ENCODE peak calls at places on chromosomes 3 and 15, in five cellular contexts. One of them, this sample, is unnamed.

GRCh38 chr3:194871143-194871863 is 185.6 kb downstream of the FAM43A start:
- DNase-seq in MCF 10A: peak
- DNase-seq in GM20000: peak
- DNase-seq in cardiac muscle cell: peak
- DNase-seq in omental fat pad: peak
- DNase-seq in this sample: no peak

GRCh38 chr3:126307591-126308393 is 49.4 kb downstream of the KLF15 start:
- DNase-seq in MCF 10A: no peak
- DNase-seq in GM20000: no peak
- DNase-seq in cardiac muscle cell: no peak
- DNase-seq in omental fat pad: no peak
- DNase-seq in this sample: no peak

GRCh38 chr15:77538793-77539487 is 93.8 kb downstream of the LINGO1 start:
- DNase-seq in MCF 10A: peak
- DNase-seq in GM20000: no peak
- DNase-seq in cardiac muscle cell: no peak
- DNase-seq in omental fat pad: no peak
- DNase-seq in this sample: no peak

GRCh38 chr3:194472290-194472920 is 14.4 kb downstream of the ATP13A3 start:
- DNase-seq in MCF 10A: peak
- DNase-seq in GM20000: peak
- DNase-seq in cardiac muscle cell: peak
- DNase-seq in omental fat pad: no peak
- DNase-seq in this sample: no peak

GRCh38 chr15:89356634-89357298 is 22.1 kb upstream of the POLG start:
- DNase-seq in MCF 10A: peak
- DNase-seq in GM20000: peak
- DNase-seq in cardiac muscle cell: no peak
- DNase-seq in omental fat pad: no peak
- DNase-seq in this sample: peak

GRCh38 chr3:49406571-49407565 is 4.9 kb downstream of the RHOA start:
- DNase-seq in MCF 10A: no peak
- DNase-seq in GM20000: no peak
- DNase-seq in cardiac muscle cell: no peak
- DNase-seq in omental fat pad: no peak
- DNase-seq in this sample: no peak

GRCh38 chr3:123758081-123758564 is 126.0 kb downstream of the MYLK start:
- DNase-seq in MCF 10A: peak
- DNase-seq in GM20000: no peak
- DNase-seq in cardiac muscle cell: no peak
- DNase-seq in omental fat pad: no peak
- DNase-seq in this sample: no peak

GRCh38 chr3:126570103-126570541 is 11.4 kb upstream of the C3orf22 start:
- DNase-seq in MCF 10A: no peak
- DNase-seq in GM20000: no peak
- DNase-seq in cardiac muscle cell: no peak
- DNase-seq in omental fat pad: no peak
- DNase-seq in this sample: no peak

GRCh38 chr3:52172262-52172757 is 18.1 kb upstream of the POC1A start:
- DNase-seq in MCF 10A: no peak
- DNase-seq in GM20000: no peak
- DNase-seq in cardiac muscle cell: no peak
- DNase-seq in omental fat pad: no peak
- DNase-seq in this sample: peak

GRCh38 chr3:123072152-123072551 is 5.3 kb downstream of the PDIA5 start:
- DNase-seq in MCF 10A: no peak
- DNase-seq in GM20000: no peak
- DNase-seq in cardiac muscle cell: peak
- DNase-seq in omental fat pad: no peak
- DNase-seq in this sample: no peak

GRCh38 chr15:81106560-81106959 is 27.5 kb upstream of the CFAP161 start:
- DNase-seq in MCF 10A: peak
- DNase-seq in GM20000: peak
- DNase-seq in cardiac muscle cell: peak
- DNase-seq in omental fat pad: no peak
- DNase-seq in this sample: no peak

GRCh38 chr3:156792945-156793344 is 33.2 kb upstream of the LEKR1 start:
- DNase-seq in MCF 10A: no peak
- DNase-seq in GM20000: no peak
- DNase-seq in cardiac muscle cell: no peak
- DNase-seq in omental fat pad: no peak
- DNase-seq in this sample: no peak

GRCh38 chr3:76470285-76470684 is 569.6 kb upstream of the ROBO2 start:
- DNase-seq in MCF 10A: no peak
- DNase-seq in GM20000: no peak
- DNase-seq in cardiac muscle cell: no peak
- DNase-seq in omental fat pad: no peak
- DNase-seq in this sample: no peak

GRCh38 chr3:42375121-42375520 is 35.3 kb downstream of the LYZL4 start:
- DNase-seq in MCF 10A: no peak
- DNase-seq in GM20000: no peak
- DNase-seq in cardiac muscle cell: no peak
- DNase-seq in omental fat pad: no peak
- DNase-seq in this sample: no peak

GRCh38 chr3:48410205-48411040 is 19.5 kb downstream of the PLXNB1 start:
- DNase-seq in MCF 10A: no peak
- DNase-seq in GM20000: peak
- DNase-seq in cardiac muscle cell: no peak
- DNase-seq in omental fat pad: peak
- DNase-seq in this sample: no peak

GRCh38 chr3:170467007-170467406 is 48.3 kb downstream of the CLDN11 start:
- DNase-seq in MCF 10A: no peak
- DNase-seq in GM20000: no peak
- DNase-seq in cardiac muscle cell: no peak
- DNase-seq in omental fat pad: no peak
- DNase-seq in this sample: peak

GRCh38 chr3:79038636-79039035 is 729.2 kb downstream of the ROBO1 start:
- DNase-seq in MCF 10A: no peak
- DNase-seq in GM20000: no peak
- DNase-seq in cardiac muscle cell: no peak
- DNase-seq in omental fat pad: no peak
- DNase-seq in this sample: no peak

GRCh38 chr3:47482411-47482810 is 6.7 kb upstream of the SCAP start:
- DNase-seq in MCF 10A: no peak
- DNase-seq in GM20000: no peak
- DNase-seq in cardiac muscle cell: no peak
- DNase-seq in omental fat pad: no peak
- DNase-seq in this sample: no peak

GRCh38 chr15:98966036-98966787 is 41.4 kb downstream of the PGPEP1L start:
- DNase-seq in MCF 10A: no peak
- DNase-seq in GM20000: no peak
- DNase-seq in cardiac muscle cell: peak
- DNase-seq in omental fat pad: no peak
- DNase-seq in this sample: no peak

GRCh38 chr3:42517143-42517542 is 14.7 kb downstream of the VIPR1 start:
- DNase-seq in MCF 10A: no peak
- DNase-seq in GM20000: no peak
- DNase-seq in cardiac muscle cell: no peak
- DNase-seq in omental fat pad: no peak
- DNase-seq in this sample: no peak

GRCh38 chr3:62084558-62084957 is 288.8 kb downstream of the FEZF2 start:
- DNase-seq in MCF 10A: peak
- DNase-seq in GM20000: no peak
- DNase-seq in cardiac muscle cell: no peak
- DNase-seq in omental fat pad: no peak
- DNase-seq in this sample: no peak

GRCh38 chr3:134074790-134075567 is 45.3 kb upstream of the SLCO2A1 start:
- DNase-seq in MCF 10A: no peak
- DNase-seq in GM20000: no peak
- DNase-seq in cardiac muscle cell: no peak
- DNase-seq in omental fat pad: no peak
- DNase-seq in this sample: no peak

GRCh38 chr3:11377726-11378125 is 105.5 kb downstream of the ATG7 start:
- DNase-seq in MCF 10A: peak
- DNase-seq in GM20000: no peak
- DNase-seq in cardiac muscle cell: no peak
- DNase-seq in omental fat pad: no peak
- DNase-seq in this sample: no peak

GRCh38 chr3:11380314-11380713 is 108.1 kb downstream of the ATG7 start:
- DNase-seq in MCF 10A: no peak
- DNase-seq in GM20000: no peak
- DNase-seq in cardiac muscle cell: peak
- DNase-seq in omental fat pad: no peak
- DNase-seq in this sample: no peak

GRCh38 chr3:11379824-11380281 is 107.7 kb downstream of the ATG7 start:
- DNase-seq in MCF 10A: no peak
- DNase-seq in GM20000: no peak
- DNase-seq in cardiac muscle cell: no peak
- DNase-seq in omental fat pad: no peak
- DNase-seq in this sample: no peak

GRCh38 chr3:11381563-11381962 is 109.4 kb downstream of the ATG7 start:
- DNase-seq in MCF 10A: no peak
- DNase-seq in GM20000: no peak
- DNase-seq in cardiac muscle cell: no peak
- DNase-seq in omental fat pad: no peak
- DNase-seq in this sample: no peak

DNA sequence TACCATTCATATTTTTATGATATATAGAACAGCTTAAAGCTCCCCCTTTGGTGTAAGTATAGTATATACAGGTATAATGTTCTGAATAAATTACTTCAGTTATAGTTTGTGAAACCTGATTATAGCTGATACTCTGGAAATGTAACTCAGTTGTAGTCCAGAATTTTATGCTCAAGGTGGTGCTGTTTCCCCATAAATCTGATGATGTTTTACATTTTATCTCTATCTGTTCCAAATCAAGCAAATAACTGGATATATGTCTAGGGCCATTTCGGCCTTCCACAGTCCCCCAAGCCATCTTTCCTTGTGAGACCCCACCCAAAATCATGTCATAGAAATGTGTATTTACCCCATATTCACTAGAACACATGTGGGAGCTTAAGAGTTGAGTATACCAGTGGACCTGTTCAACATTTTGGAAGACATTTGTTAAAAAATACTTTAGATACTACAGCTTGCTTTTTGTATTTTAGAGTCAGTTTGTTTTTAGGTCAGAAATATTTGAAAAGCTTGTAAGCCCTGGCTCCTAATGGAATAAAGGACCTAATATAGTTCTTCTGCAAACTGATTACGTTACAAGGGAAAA is 107.1 kb downstream of the ATG7 start:
- DNase-seq in MCF 10A: peak
- DNase-seq in GM20000: peak
- DNase-seq in cardiac muscle cell: peak
- DNase-seq in omental fat pad: no peak
- DNase-seq in this sample: no peak
- TF ChIP-seq CTCF in MCF 10A: peak
- TF ChIP-seq CTCF in GM20000: no peak
- TF ChIP-seq CTCF in cardiac muscle cell: peak
- TF ChIP-seq CTCF in omental fat pad: peak
- TF ChIP-seq CTCF in this sample: peak

DNA sequence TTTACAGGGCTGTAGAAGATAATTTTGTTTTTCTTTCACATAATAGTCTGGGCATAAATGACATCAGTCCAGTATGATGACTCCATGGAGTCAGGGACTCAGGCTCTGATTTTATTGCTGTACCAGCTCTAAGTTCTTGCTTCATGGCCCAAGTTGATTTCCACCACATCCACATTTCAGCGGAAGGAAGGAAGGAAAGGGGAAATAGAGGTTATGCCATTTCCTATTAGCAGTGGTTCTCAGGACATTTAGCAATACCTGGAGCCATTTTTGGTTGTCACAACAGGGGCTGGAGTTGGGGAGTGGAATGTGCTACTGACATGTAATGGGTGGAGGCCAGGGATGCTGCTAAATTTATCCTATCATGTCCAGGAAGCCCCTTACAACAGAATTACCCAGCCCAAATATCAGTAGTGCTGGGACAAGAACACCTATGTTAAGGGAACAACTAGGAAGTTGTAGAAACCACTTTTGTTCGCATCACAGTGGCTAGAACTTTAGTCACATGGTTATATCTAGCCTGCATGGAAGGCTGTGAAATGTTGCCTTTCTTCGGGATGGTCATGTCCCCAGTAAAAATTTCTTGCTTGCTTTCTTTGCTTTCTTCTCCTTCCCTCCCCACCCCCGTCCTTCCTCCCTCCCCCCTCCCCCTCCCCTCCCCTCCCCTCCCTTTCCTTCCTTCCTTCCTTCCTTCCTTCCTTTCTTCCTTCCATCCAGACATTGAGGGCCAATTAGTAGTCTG is 42.1 kb downstream of the OXSR1 start:
- DNase-seq in MCF 10A: no peak
- DNase-seq in GM20000: no peak
- DNase-seq in cardiac muscle cell: no peak
- DNase-seq in omental fat pad: no peak
- DNase-seq in this sample: no peak
- TF ChIP-seq CTCF in MCF 10A: no peak
- TF ChIP-seq CTCF in GM20000: no peak
- TF ChIP-seq CTCF in cardiac muscle cell: no peak
- TF ChIP-seq CTCF in omental fat pad: no peak
- TF ChIP-seq CTCF in this sample: no peak

GRCh38 chr15:66707310-66708160 is 5.5 kb downstream of the SMAD6 start:
- DNase-seq in MCF 10A: no peak
- DNase-seq in GM20000: no peak
- DNase-seq in cardiac muscle cell: peak
- DNase-seq in omental fat pad: no peak
- DNase-seq in this sample: no peak
- TF ChIP-seq CTCF in MCF 10A: no peak
- TF ChIP-seq CTCF in GM20000: no peak
- TF ChIP-seq CTCF in cardiac muscle cell: peak
- TF ChIP-seq CTCF in omental fat pad: no peak
- TF ChIP-seq CTCF in this sample: no peak

DNA sequence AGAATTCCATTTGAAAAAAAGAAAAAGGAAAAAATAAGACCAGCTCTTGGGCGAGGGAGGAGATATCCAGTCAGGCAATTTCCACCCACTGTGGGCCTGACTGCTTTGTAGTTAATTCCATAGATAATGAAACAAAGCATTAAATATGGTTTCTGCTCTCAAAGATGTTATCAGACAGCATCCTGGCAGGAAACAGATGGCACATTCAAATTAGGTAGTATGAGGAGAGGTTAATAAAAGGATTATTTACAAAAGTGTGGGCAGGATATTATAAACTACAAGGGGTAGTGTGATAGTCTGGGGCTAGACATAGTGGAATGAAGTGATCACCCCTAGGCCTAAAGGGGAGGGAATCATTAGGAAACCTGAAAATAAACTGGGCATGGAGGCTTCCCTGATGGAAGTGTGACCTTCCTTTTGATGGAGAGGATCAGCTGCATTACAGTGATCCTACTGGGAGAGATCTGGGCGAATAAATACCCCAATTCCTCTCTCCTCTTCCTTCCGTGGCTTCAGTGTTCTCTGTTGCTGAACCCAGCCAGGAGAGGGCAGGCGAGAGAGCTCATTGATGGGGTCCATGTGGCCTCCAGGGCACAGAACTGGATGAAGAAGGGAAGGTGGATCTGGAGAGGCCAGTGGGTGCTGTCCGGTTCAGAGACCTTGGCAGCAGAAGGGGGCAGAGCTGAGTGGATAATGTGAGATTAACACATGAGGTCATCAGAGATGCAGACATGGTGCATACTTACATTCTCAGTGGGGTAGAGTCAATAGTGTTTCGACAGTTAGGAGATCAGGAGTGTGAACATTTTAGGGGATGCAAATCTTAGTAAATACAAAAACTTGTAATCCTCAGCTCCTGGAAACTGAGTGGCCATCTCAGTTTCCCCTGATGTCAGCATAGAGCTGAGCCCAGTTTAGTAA is 193.5 kb downstream of the CLSTN2 start:
- DNase-seq in MCF 10A: peak
- DNase-seq in GM20000: peak
- DNase-seq in cardiac muscle cell: peak
- DNase-seq in omental fat pad: no peak
- DNase-seq in this sample: peak
- TF ChIP-seq CTCF in MCF 10A: peak
- TF ChIP-seq CTCF in GM20000: peak
- TF ChIP-seq CTCF in cardiac muscle cell: peak
- TF ChIP-seq CTCF in omental fat pad: no peak
- TF ChIP-seq CTCF in this sample: peak